ENCODE peak calls at places on chromosomes 2 and 18, in six cellular contexts. One of them, this sample, is unnamed.

GRCh38 chr18:48542513-48543181 is 3.8 kb downstream of the CTIF start:
- DNase-seq in HEK293T: no peak
- DNase-seq in IMR-90: no peak
- DNase-seq in K562: peak
- DNase-seq in A549: no peak
- DNase-seq in GM12878: no peak
- DNase-seq in this sample: no peak

GRCh38 chr2:24969784-24970183 is 2.0 kb downstream of the DNAJC27 start:
- DNase-seq in HEK293T: no peak
- DNase-seq in IMR-90: peak
- DNase-seq in K562: no peak
- DNase-seq in A549: no peak
- DNase-seq in GM12878: no peak
- DNase-seq in this sample: no peak

GRCh38 chr18:35506024-35506712 is 8.4 kb upstream of the INO80C start:
- DNase-seq in HEK293T: no peak
- DNase-seq in IMR-90: no peak
- DNase-seq in K562: no peak
- DNase-seq in A549: no peak
- DNase-seq in GM12878: no peak
- DNase-seq in this sample: no peak

GRCh38 chr2:39313575-39313974 is 69.8 kb upstream of the CDKL4 start:
- DNase-seq in HEK293T: no peak
- DNase-seq in IMR-90: peak
- DNase-seq in K562: no peak
- DNase-seq in A549: no peak
- DNase-seq in GM12878: no peak
- DNase-seq in this sample: no peak

GRCh38 chr2:130797493-130798435 is 39.0 kb upstream of the ARHGEF4 start:
- DNase-seq in HEK293T: peak
- DNase-seq in IMR-90: peak
- DNase-seq in K562: peak
- DNase-seq in A549: peak
- DNase-seq in GM12878: peak
- DNase-seq in this sample: peak

GRCh38 chr2:120647487-120647886 is 88.2 kb upstream of the GLI2 start:
- DNase-seq in HEK293T: no peak
- DNase-seq in IMR-90: peak
- DNase-seq in K562: no peak
- DNase-seq in A549: no peak
- DNase-seq in GM12878: no peak
- DNase-seq in this sample: no peak

GRCh38 chr2:122341007-122341406 is 585.6 kb downstream of the TSN start:
- DNase-seq in HEK293T: no peak
- DNase-seq in IMR-90: no peak
- DNase-seq in K562: no peak
- DNase-seq in A549: no peak
- DNase-seq in GM12878: peak
- DNase-seq in this sample: no peak

GRCh38 chr2:9287400-9288059 is 80.9 kb downstream of the ASAP2 start:
- DNase-seq in HEK293T: no peak
- DNase-seq in IMR-90: peak
- DNase-seq in K562: no peak
- DNase-seq in A549: peak
- DNase-seq in GM12878: no peak
- DNase-seq in this sample: peak

GRCh38 chr18:49819768-49820662 is 6.7 kb upstream of the ACAA2 start:
- DNase-seq in HEK293T: no peak
- DNase-seq in IMR-90: no peak
- DNase-seq in K562: no peak
- DNase-seq in A549: no peak
- DNase-seq in GM12878: no peak
- DNase-seq in this sample: no peak

GRCh38 chr2:25251032-25251460 is 82.7 kb upstream of the POMC start:
- DNase-seq in HEK293T: no peak
- DNase-seq in IMR-90: no peak
- DNase-seq in K562: peak
- DNase-seq in A549: no peak
- DNase-seq in GM12878: no peak
- DNase-seq in this sample: no peak

GRCh38 chr2:44949329-44950151 is 8.0 kb downstream of the SIX3 start:
- DNase-seq in HEK293T: peak
- DNase-seq in IMR-90: peak
- DNase-seq in K562: no peak
- DNase-seq in A549: no peak
- DNase-seq in GM12878: no peak
- DNase-seq in this sample: no peak

GRCh38 chr18:3832211-3832610 is 382.2 kb downstream of the TGIF1 start:
- DNase-seq in HEK293T: no peak
- DNase-seq in IMR-90: no peak
- DNase-seq in K562: no peak
- DNase-seq in A549: no peak
- DNase-seq in GM12878: no peak
- DNase-seq in this sample: no peak

GRCh38 chr2:237298323-237299118 is 115.4 kb downstream of the COL6A3 start:
- DNase-seq in HEK293T: no peak
- DNase-seq in IMR-90: peak
- DNase-seq in K562: no peak
- DNase-seq in A549: no peak
- DNase-seq in GM12878: no peak
- DNase-seq in this sample: peak

GRCh38 chr2:238845583-238846480 is 2.1 kb upstream of the TWIST2 start:
- DNase-seq in HEK293T: no peak
- DNase-seq in IMR-90: no peak
- DNase-seq in K562: no peak
- DNase-seq in A549: no peak
- DNase-seq in GM12878: no peak
- DNase-seq in this sample: no peak

GRCh38 chr2:96083064-96083889 is 33.1 kb downstream of the ADRA2B start:
- DNase-seq in HEK293T: no peak
- DNase-seq in IMR-90: no peak
- DNase-seq in K562: no peak
- DNase-seq in A549: no peak
- DNase-seq in GM12878: no peak
- DNase-seq in this sample: no peak

GRCh38 chr2:141497262-141497661 is 633.6 kb downstream of the LRP1B start:
- DNase-seq in HEK293T: no peak
- DNase-seq in IMR-90: no peak
- DNase-seq in K562: no peak
- DNase-seq in A549: no peak
- DNase-seq in GM12878: no peak
- DNase-seq in this sample: no peak

GRCh38 chr2:100606740-100607343 is 44.0 kb downstream of the PDCL3 start:
- DNase-seq in HEK293T: peak
- DNase-seq in IMR-90: peak
- DNase-seq in K562: peak
- DNase-seq in A549: peak
- DNase-seq in GM12878: no peak
- DNase-seq in this sample: peak

GRCh38 chr2:5740073-5740472 is 47.9 kb downstream of the SOX11 start:
- DNase-seq in HEK293T: no peak
- DNase-seq in IMR-90: no peak
- DNase-seq in K562: no peak
- DNase-seq in A549: no peak
- DNase-seq in GM12878: no peak
- DNase-seq in this sample: no peak
- TF ChIP-seq BHLHE40 in HEK293T: no peak
- TF ChIP-seq BHLHE40 in IMR-90: no peak
- TF ChIP-seq BHLHE40 in K562: no peak
- TF ChIP-seq BHLHE40 in A549: no peak
- TF ChIP-seq BHLHE40 in GM12878: no peak
- TF ChIP-seq BHLHE40 in this sample: no peak

GRCh38 chr2:160918909-160919503 is 241.2 kb upstream of the TANK start:
- DNase-seq in HEK293T: peak
- DNase-seq in IMR-90: peak
- DNase-seq in K562: peak
- DNase-seq in A549: peak
- DNase-seq in GM12878: no peak
- DNase-seq in this sample: peak
- TF ChIP-seq BHLHE40 in HEK293T: no peak
- TF ChIP-seq BHLHE40 in IMR-90: no peak
- TF ChIP-seq BHLHE40 in K562: no peak
- TF ChIP-seq BHLHE40 in A549: no peak
- TF ChIP-seq BHLHE40 in GM12878: no peak
- TF ChIP-seq BHLHE40 in this sample: no peak

GRCh38 chr2:7766302-7766701 is 849.1 kb downstream of the RNF144A start:
- DNase-seq in HEK293T: no peak
- DNase-seq in IMR-90: no peak
- DNase-seq in K562: no peak
- DNase-seq in A549: no peak
- DNase-seq in GM12878: no peak
- DNase-seq in this sample: no peak
- TF ChIP-seq BHLHE40 in HEK293T: no peak
- TF ChIP-seq BHLHE40 in IMR-90: no peak
- TF ChIP-seq BHLHE40 in K562: no peak
- TF ChIP-seq BHLHE40 in A549: no peak
- TF ChIP-seq BHLHE40 in GM12878: no peak
- TF ChIP-seq BHLHE40 in this sample: no peak

DNA sequence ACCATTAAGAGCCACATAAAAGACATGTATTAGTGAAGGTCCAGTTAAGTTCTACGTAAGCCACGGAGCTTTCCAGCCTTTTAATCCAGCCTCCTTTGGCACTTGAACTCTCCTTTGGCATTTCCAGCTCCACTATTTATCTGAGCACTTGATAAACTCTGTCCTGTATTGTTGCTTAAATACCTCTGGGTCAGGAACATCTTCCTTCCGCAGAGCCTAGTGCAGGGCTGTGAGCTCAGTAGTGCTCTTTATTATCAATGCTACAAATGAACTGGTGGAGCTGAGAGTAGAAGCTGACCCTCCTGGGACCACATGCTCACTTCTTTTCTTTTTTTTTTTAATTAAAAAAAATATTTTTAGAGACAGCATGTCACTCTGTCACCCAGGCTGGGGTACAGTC is 4.9 kb downstream of the STPG4 start:
- DNase-seq in HEK293T: no peak
- DNase-seq in IMR-90: no peak
- DNase-seq in K562: no peak
- DNase-seq in A549: no peak
- DNase-seq in GM12878: no peak
- DNase-seq in this sample: no peak
- TF ChIP-seq BHLHE40 in HEK293T: no peak
- TF ChIP-seq BHLHE40 in IMR-90: no peak
- TF ChIP-seq BHLHE40 in K562: no peak
- TF ChIP-seq BHLHE40 in A549: no peak
- TF ChIP-seq BHLHE40 in GM12878: no peak
- TF ChIP-seq BHLHE40 in this sample: no peak

DNA sequence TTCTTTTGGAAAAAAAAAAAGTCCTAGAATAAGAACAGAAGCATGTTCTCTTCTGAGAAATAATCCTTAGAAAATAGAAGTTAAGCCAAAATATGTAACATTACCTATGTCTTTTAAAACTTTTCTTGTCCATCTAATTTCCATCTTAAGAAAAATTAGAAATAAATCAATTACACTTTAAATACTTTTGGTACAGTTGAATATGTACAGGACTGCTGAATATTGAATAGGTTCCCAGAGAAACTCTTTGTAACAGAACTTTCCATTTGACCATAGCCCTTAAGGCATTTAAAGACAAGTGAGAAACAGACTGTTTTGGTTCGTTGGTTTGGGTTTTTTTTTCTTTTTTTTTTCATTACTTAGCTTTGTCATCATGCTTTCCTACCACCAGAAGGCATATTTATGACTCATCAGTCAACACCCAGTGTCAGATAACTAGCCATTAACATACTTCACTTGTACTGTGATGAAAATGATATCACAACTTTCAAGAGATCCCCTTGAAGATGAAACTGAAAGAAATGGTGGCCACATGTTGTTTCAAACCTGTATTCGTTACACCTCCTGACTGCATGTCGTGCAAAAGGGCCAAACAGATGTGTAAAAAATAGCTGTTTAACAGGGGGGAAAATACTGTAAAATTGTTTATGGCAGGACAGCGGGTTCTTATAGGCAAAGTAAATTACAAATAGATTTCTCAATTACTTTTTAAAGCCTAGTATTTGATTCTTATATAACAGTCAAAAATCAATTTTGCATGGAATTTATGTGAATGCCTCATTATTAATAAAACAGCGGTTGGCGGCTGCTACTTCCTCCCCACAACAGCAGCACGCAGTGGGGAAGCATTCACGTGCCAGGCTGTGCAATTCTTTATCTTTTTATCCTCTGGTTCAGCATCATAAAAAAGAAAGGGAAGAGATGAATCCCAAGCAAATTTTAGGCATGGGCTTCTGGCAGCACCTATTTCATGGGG is 280.7 kb upstream of the HNRNPA3 start:
- DNase-seq in HEK293T: peak
- DNase-seq in IMR-90: no peak
- DNase-seq in K562: no peak
- DNase-seq in A549: peak
- DNase-seq in GM12878: peak
- DNase-seq in this sample: no peak
- TF ChIP-seq BHLHE40 in HEK293T: peak
- TF ChIP-seq BHLHE40 in IMR-90: no peak
- TF ChIP-seq BHLHE40 in K562: peak
- TF ChIP-seq BHLHE40 in A549: no peak
- TF ChIP-seq BHLHE40 in GM12878: peak
- TF ChIP-seq BHLHE40 in this sample: no peak

GRCh38 chr2:62007555-62007954 is 102.1 kb downstream of the COMMD1 start:
- DNase-seq in HEK293T: no peak
- DNase-seq in IMR-90: no peak
- DNase-seq in K562: no peak
- DNase-seq in A549: no peak
- DNase-seq in GM12878: no peak
- DNase-seq in this sample: no peak

GRCh38 chr2:62014102-62014501 is 108.6 kb downstream of the COMMD1 start:
- DNase-seq in HEK293T: peak
- DNase-seq in IMR-90: peak
- DNase-seq in K562: no peak
- DNase-seq in A549: no peak
- DNase-seq in GM12878: no peak
- DNase-seq in this sample: peak

DNA sequence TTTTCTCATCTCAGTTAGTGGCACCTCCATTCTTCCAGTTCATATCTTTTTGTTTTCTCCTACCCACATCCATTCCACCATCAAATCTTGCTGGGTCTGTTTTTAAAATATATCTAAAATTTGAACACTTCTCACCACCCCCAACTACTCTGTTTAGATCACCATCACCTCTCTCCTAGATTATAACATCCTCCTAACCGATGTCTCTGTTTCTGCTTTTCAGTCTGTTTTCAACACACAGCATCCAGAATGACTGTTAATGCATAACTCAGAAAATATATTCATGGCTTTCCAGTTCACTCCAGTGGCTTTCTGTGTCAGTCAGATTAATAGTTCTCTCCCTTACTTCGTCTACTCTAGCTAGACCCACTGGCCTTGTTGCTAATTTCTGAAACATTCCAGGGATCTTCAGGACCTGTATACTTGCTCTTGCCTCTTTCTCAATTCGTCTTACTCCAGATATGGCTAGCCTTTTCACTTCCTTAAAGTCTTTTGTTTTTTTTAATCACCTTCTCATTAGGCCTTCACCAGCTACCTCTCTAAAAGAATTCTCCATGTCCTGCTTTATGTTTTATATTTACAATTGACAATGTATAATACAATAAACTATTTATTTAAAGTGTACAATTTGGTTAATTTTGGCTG is 105.3 kb downstream of the COMMD1 start:
- DNase-seq in HEK293T: no peak
- DNase-seq in IMR-90: no peak
- DNase-seq in K562: no peak
- DNase-seq in A549: no peak
- DNase-seq in GM12878: peak
- DNase-seq in this sample: no peak
- TF ChIP-seq BHLHE40 in HEK293T: no peak
- TF ChIP-seq BHLHE40 in IMR-90: no peak
- TF ChIP-seq BHLHE40 in K562: no peak
- TF ChIP-seq BHLHE40 in A549: no peak
- TF ChIP-seq BHLHE40 in GM12878: no peak
- TF ChIP-seq BHLHE40 in this sample: no peak